ENCODE peak calls at places on chromosomes 2 and 18, in eight cellular contexts. E, M, L, P, R, I, A and Q are unnamed samples.

GRCh38 chr2:10285191-10285577 is 17.5 kb upstream of the HPCAL1 start:
- DNase-seq in R (no peak), A (no peak), P (no peak), L (no peak), E (no peak), M (no peak), I (no peak), Q (no peak)

GRCh38 chr2:64837925-64838641 is 151.1 kb upstream of the SLC1A4 start:
- DNase-seq in I (no peak), R (no peak), E (no peak), A (peak; percentile 21), M (no peak), L (peak; percentile 39), P (no peak), Q (no peak)

GRCh38 chr2:14633451-14634211 is 1.1 kb downstream of the LRATD1 start:
- DNase-seq in E (no peak), R (no peak), M (no peak), I (no peak), L (no peak), A (no peak), P (no peak), Q (no peak)

GRCh38 chr18:35136248-35136647 is 95.0 kb downstream of the MAPRE2 start:
- DNase-seq in E (no peak), R (no peak), I (no peak), M (no peak), P (no peak), A (no peak), L (no peak), Q (no peak)

GRCh38 chr2:53131416-53131815 is 636.2 kb upstream of the CHAC2 start:
- DNase-seq in L (peak; percentile 40), I (no peak), P (no peak), E (no peak), A (no peak), R (no peak), M (no peak), Q (no peak)

GRCh38 chr18:54351186-54351585 is 6.5 kb downstream of the STARD6 start:
- DNase-seq in L (no peak), E (no peak), R (no peak), P (no peak), A (no peak), M (no peak), I (no peak), Q (no peak)

GRCh38 chr18:37987901-37988300 is 422.3 kb upstream of the CELF4 start:
- DNase-seq in E (no peak), A (no peak), I (no peak), P (no peak), R (no peak), L (no peak), M (no peak), Q (no peak)

GRCh38 chr18:57956495-57956894 is 87.5 kb upstream of the NEDD4L start:
- DNase-seq in A (no peak), E (no peak), P (no peak), I (no peak), L (no peak), R (peak; percentile 58), M (no peak), Q (no peak)

GRCh38 chr2:10847008-10847407 is 34.4 kb upstream of the PDIA6 start:
- DNase-seq in A (peak; percentile 82), I (no peak), L (no peak), M (no peak), P (no peak), E (no peak), R (no peak), Q (no peak)

GRCh38 chr2:176002684-176003225 is 688 bp upstream of the LNPK start:
- DNase-seq in M (no peak), R (no peak), P (no peak), E (no peak), L (no peak), I (no peak), A (peak; percentile 29), Q (peak; percentile 8)

GRCh38 chr18:43578636-43579203 is 301.4 kb upstream of the SYT4 start:
- DNase-seq in M (no peak), I (no peak), P (no peak), L (no peak), R (no peak), A (no peak), E (no peak), Q (no peak)

GRCh38 chr2:237122214-237122666 is 36.6 kb downstream of the COPS8 start:
- DNase-seq in A (peak; percentile 47), M (peak; percentile 53), E (peak; percentile 33), L (peak; percentile 61), P (peak; percentile 15), I (peak; percentile 3), R (peak; percentile 67), Q (peak; percentile 49)

GRCh38 chr2:209331291-209331844 is 92.5 kb upstream of the MAP2 start:
- DNase-seq in R (no peak), I (no peak), A (no peak), P (no peak), M (no peak), E (no peak), L (no peak), Q (no peak)

GRCh38 chr2:71669058-71669456 is 215.7 kb downstream of the DYSF start:
- DNase-seq in M (no peak), E (no peak), R (no peak), I (no peak), A (no peak), L (no peak), P (no peak), Q (no peak)

GRCh38 chr18:9683418-9684396 is 24.4 kb upstream of the RAB31 start:
- DNase-seq in L (peak; percentile 76), I (no peak), A (peak; percentile 29), M (no peak), R (no peak), E (no peak), P (no peak), Q (no peak)

GRCh38 chr18:43276471-43276870 is 819 bp downstream of the SYT4 start:
- DNase-seq in I (no peak), L (no peak), P (no peak), A (no peak), R (no peak), E (no peak), M (no peak), Q (no peak)

GRCh38 chr2:206556357-206556949 is 85.8 kb upstream of the FAM237A start:
- DNase-seq in I (no peak), E (no peak), R (no peak), P (no peak), L (peak; percentile 11), M (no peak), A (no peak), Q (peak; percentile 19)

GRCh38 chr2:15638720-15639119 is 47.1 kb downstream of the DDX1 start:
- DNase-seq in L (no peak), P (no peak), R (no peak), E (no peak), I (no peak), A (no peak), M (no peak), Q (no peak)

GRCh38 chr2:29006092-29006985 is 25.2 kb downstream of the TOGARAM2 start:
- DNase-seq in A (no peak), R (no peak), I (no peak), M (no peak), L (no peak), P (no peak), E (no peak), Q (no peak)

GRCh38 chr18:934518-935123 is 29.9 kb downstream of the ADCYAP1 start:
- DNase-seq in L (no peak), P (no peak), M (no peak), R (no peak), I (no peak), A (no peak), E (no peak), Q (no peak)

GRCh38 chr2:233471291-233472035 is 95.1 kb downstream of the USP40 start:
- DNase-seq in A (no peak), E (no peak), R (peak; percentile 4), I (no peak), L (no peak), M (no peak), P (no peak), Q (no peak)

GRCh38 chr2:11680901-11681721 is 11.1 kb upstream of the NTSR2 start:
- DNase-seq in L (no peak), P (no peak), I (no peak), M (no peak), E (no peak), A (no peak), R (no peak), Q (no peak)

GRCh38 chr2:100004959-100005387 is 137.4 kb downstream of the AFF3 start:
- DNase-seq in A (no peak), R (no peak), I (no peak), L (no peak), E (no peak), M (no peak), P (no peak), Q (no peak)

GRCh38 chr2:153967248-153967973 is 95.7 kb downstream of the GALNT13 start:
- DNase-seq in I (no peak), P (no peak), E (no peak), A (no peak), M (no peak), R (no peak), L (no peak), Q (no peak)

GRCh38 chr18:22601481-22601880 is 183.8 kb upstream of the CTAGE1 start:
- DNase-seq in P (no peak), M (no peak), I (no peak), A (no peak), E (no peak), R (no peak), L (no peak), Q (no peak)

GRCh38 chr2:152566034-152566727 is 151.1 kb downstream of the PRPF40A start:
- DNase-seq in R (no peak), P (no peak), A (no peak), E (no peak), I (no peak), L (no peak), M (no peak), Q (no peak)

GRCh38 chr2:232634319-232635150 is 1.1 kb downstream of the EFHD1 start:
- DNase-seq in R (no peak), L (no peak), P (no peak), I (no peak), E (no peak), A (peak; percentile 24), M (no peak), Q (no peak)

GRCh38 chr2:191566347-191566746 is 111.6 kb upstream of the NABP1 start:
- DNase-seq in M (peak; percentile 49), A (peak; percentile 47), R (peak; percentile 86), E (peak; percentile 18), I (peak; percentile 46), P (peak; percentile 50), L (peak; percentile 77), Q (peak; percentile 70)

GRCh38 chr18:24987271-24987932 is 364.6 kb downstream of the ZNF521 start:
- DNase-seq in P (no peak), R (peak; percentile 44), I (no peak), M (no peak), A (peak; percentile 28), E (no peak), L (no peak), Q (no peak)

GRCh38 chr18:79246309-79247108 is 149.2 kb upstream of the NFATC1 start:
- DNase-seq in R (peak; percentile 85), L (no peak), A (peak; percentile 58), I (peak; percentile 52), P (peak; percentile 64), E (peak; percentile 61), M (peak; percentile 61), Q (peak; percentile 67)

GRCh38 chr2:230155359-230155758 is 64.4 kb downstream of the SP110 start:
- DNase-seq in A (no peak), L (no peak), E (no peak), I (no peak), M (no peak), P (no peak), R (no peak), Q (no peak)

GRCh38 chr18:21064347-21064746 is 47.3 kb downstream of the ROCK1 start:
- DNase-seq in P (no peak), E (no peak), A (no peak), R (no peak), I (no peak), L (no peak), M (no peak), Q (no peak)

GRCh38 chr2:58730764-58731487 is 489.8 kb upstream of the FANCL start:
- DNase-seq in R (no peak), I (no peak), E (no peak), P (no peak), L (no peak), M (no peak), A (no peak), Q (no peak)

GRCh38 chr2:238100821-238101771 is 956 bp downstream of the ESPNL start:
- DNase-seq in A (no peak), P (no peak), L (no peak), M (no peak), R (no peak), I (no peak), E (no peak), Q (no peak)